ENCODE peak calls at places on chromosomes 6 and 20, in six cellular contexts. A is SK-N-SH; Z is left ventricle myocardium inferior; G is CD8-positive, alpha-beta T cell; N is OCI-LY7; J is A673. T is an unnamed sample.
A peak's percentile ranks its signal among the peaks of the same experiment; 100 is the strongest.

GRCh38 chr20:15637971-15638754 is 935.1 kb downstream of the KIF16B start:
- DNase-seq in N (no peak), G (no peak), J (no peak), Z (no peak), A (no peak), T (no peak)

GRCh38 chr6:112202639-112203341 is 51.6 kb downstream of the LAMA4 start:
- DNase-seq in N (no peak), A (peak; percentile 37), J (no peak), G (no peak), Z (no peak), T (no peak)

GRCh38 chr6:57013501-57013900 is 33.0 kb upstream of the KIAA1586 start:
- DNase-seq in N (no peak), J (peak; percentile 37), Z (no peak), G (no peak), A (no peak), T (no peak)

GRCh38 chr20:29079769-29080690 is 2177.4 kb upstream of the DEFB115 start:
- DNase-seq in N (no peak), Z (no peak), A (peak; percentile 87), G (peak; percentile 5), J (no peak), T (no peak)

GRCh38 chr6:6556738-6557503 is 31.6 kb upstream of the LY86 start:
- DNase-seq in J (peak; percentile 74), A (peak; percentile 64), G (peak; percentile 21), Z (peak; percentile 36), N (peak; percentile 74), T (no peak)

GRCh38 chr6:22318404-22318803 is 21.6 kb upstream of the PRL start:
- DNase-seq in Z (no peak), A (no peak), G (no peak), J (no peak), N (no peak), T (no peak)

GRCh38 chr20:33162753-33163152 is 5.2 kb upstream of the BPIFA2 start:
- DNase-seq in A (no peak), N (peak; percentile 1), J (no peak), Z (no peak), G (no peak), T (no peak)

GRCh38 chr20:2038161-2038560 is 44.3 kb upstream of the PDYN start:
- DNase-seq in A (no peak), Z (no peak), G (no peak), J (no peak), N (no peak), T (no peak)

GRCh38 chr20:5168582-5169396 is 42.0 kb downstream of the CDS2 start:
- DNase-seq in G (no peak), N (peak; percentile 79), Z (no peak), A (no peak), J (peak; percentile 74), T (no peak)

GRCh38 chr6:105170066-105170465 is 9.7 kb downstream of the POPDC3 start:
- DNase-seq in N (no peak), G (no peak), A (no peak), Z (no peak), J (no peak), T (no peak)

GRCh38 chr20:17953935-17954334 is 14.7 kb downstream of the SNX5 start:
- DNase-seq in A (no peak), G (no peak), N (no peak), J (no peak), Z (no peak), T (no peak)
- H3K27ac ChIP-seq in A (no peak overlapping the region), G (no peak overlapping the region), N (no peak overlapping the region), J (no peak overlapping the region), Z (no peak overlapping the region), T (no peak overlapping the region)

GRCh38 chr20:48329676-48330644 is 497.8 kb downstream of the PREX1 start:
- DNase-seq in Z (no peak), G (no peak), J (peak; percentile 31), A (peak; percentile 78), N (peak; percentile 29), T (no peak)
- TF ChIP-seq CTCF in Z (peak; percentile 41), G (no peak), J (peak; percentile 50), A (peak; percentile 50), N (peak; percentile 68), T (no peak)

DNA sequence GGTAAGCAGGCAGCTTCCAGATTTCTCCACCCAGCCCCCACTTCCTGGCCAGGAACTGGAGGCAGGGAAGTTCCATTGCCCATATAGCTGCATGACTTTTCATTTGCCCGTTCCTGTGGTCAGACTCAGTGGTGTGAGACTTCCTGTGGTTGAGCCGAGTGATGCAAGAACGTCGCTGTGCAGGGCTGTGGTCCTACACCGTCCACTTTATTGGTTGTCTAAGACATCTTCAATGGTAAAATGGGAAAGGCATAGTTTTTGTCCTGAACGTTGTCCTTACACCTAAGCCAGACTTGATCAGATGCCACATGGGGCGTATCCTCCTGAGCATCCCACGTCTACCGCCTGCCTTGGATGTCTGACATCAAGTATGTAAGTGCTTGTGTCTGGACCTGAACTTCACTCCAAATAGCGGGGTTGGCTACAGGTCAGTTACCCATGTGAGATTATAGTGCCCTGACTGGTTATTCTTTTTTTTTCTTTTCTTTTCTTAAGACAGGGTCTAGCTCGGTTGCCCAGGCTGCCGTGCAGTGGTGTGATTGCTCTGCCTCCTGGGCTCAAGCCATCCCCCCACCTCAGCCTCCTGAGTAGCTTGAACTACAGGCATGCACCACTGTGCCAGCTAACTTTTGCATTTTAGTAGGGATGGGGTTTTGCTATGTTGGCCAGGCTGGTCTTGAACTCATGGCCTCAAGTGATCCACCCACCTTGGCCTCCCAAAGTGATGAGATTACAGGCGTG is 25.9 kb upstream of the GTSF1L start:
- DNase-seq in J (no peak), N (peak; percentile 77), Z (no peak), G (no peak), A (no peak), T (peak; percentile 51)
- H3K27ac ChIP-seq in J (no peak overlapping the region), N (peak overlapping the region; percentile 18), Z (no peak overlapping the region), G (no peak overlapping the region), A (no peak overlapping the region), T (no peak overlapping the region)

DNA sequence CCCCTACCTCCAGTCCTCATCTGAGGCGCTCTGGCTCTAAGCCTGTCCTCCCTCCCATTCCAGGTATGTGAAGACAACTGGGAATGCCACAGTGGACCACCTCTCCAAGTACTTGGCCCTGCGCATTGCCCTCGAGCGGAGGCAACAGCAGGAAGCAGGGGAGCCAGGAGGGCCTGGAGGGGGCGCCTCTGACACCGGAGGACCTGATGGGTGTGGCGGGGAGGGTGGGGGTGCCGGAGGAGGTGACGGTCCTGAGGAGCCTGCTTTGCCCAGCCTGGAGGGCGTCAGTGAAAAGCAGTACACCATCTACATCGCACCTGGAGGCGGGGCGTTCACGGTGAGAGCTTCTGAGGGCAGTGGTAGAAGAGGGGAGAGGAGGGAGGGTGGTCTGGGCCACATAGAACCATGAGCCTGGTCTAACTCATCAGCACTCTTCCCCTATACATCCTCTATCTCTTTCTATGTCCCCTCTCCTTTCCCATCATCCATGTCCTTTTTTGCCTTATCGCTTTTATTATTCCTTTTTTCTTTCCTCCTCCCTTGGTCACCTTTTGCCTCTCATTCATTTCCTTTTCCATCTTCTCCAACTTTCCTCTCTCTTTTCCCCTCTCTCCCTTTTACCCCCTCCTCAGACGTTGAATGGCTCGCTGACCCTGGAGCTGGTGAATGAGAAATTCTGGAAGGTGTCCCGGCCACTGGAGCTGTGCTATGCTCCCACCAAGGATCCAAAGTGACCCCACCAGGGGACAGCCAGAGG is 3.5 kb downstream of the RING1 start:
- DNase-seq in A (peak; percentile 10), Z (no peak), J (no peak), N (no peak), G (no peak), T (no peak)
- TF ChIP-seq CTCF in A (no peak), Z (no peak), J (no peak), N (peak; percentile 33), G (no peak), T (no peak)